ENCODE peak calls at places on chromosomes 5 and 9, in six cellular contexts. I, S, E, H, J and X are unnamed samples.

GRCh38 chr5:83547156-83547555 is 75.6 kb downstream of the VCAN start:
- DNase-seq in I (no peak), S (no peak), E (no peak), H (peak; percentile 11), J (no peak), X (no peak)

GRCh38 chr9:83449981-83450380 is 88.2 kb downstream of the FRMD3 start:
- DNase-seq in I (no peak), S (no peak), E (no peak), H (no peak), J (no peak), X (no peak)

GRCh38 chr9:127658431-127658830 is 46.4 kb downstream of the STXBP1 start:
- DNase-seq in I (no peak), S (no peak), E (no peak), H (no peak), J (no peak), X (no peak)

GRCh38 chr5:148374693-148375360 is 8.9 kb upstream of the FBXO38 start:
- DNase-seq in I (no peak), S (peak; percentile 19), E (peak; percentile 64), H (peak; percentile 68), J (peak; percentile 69), X (peak; percentile 20)

GRCh38 chr9:137128158-137129088 is 10.5 kb upstream of the GRIN1 start:
- DNase-seq in I (no peak), S (no peak), E (no peak), H (no peak), J (no peak), X (no peak)

GRCh38 chr5:56596154-56596553 is 219.2 kb upstream of the MAP3K1 start:
- DNase-seq in I (no peak), S (no peak), E (no peak), H (no peak), J (no peak), X (no peak)

GRCh38 chr5:1479581-1480188 is 34.4 kb upstream of the SLC6A3 start:
- DNase-seq in I (no peak), S (peak; percentile 58), E (no peak), H (no peak), J (peak; percentile 77), X (peak; percentile 34)

GRCh38 chr5:139852696-139853095 is 57.1 kb downstream of the PSD2 start:
- DNase-seq in I (no peak), S (no peak), E (no peak), H (no peak), J (no peak), X (no peak)

GRCh38 chr5:175746851-175747250 is 89.0 kb downstream of the HRH2 start:
- DNase-seq in I (no peak), S (no peak), E (no peak), H (peak; percentile 8), J (peak; percentile 5), X (no peak)

GRCh38 chr5:35129276-35129675 is 81.5 kb upstream of the AGXT2 start:
- DNase-seq in I (no peak), S (no peak), E (no peak), H (peak; percentile 76), J (peak; percentile 95), X (no peak)

GRCh38 chr5:72079288-72079687 is 28.0 kb upstream of the MAP1B start:
- DNase-seq in I (no peak), S (peak; percentile 73), E (peak; percentile 11), H (no peak), J (no peak), X (peak; percentile 8)

GRCh38 chr5:10591946-10592345 is 28.1 kb downstream of the ANKRD33B start:
- DNase-seq in I (no peak), S (no peak), E (no peak), H (no peak), J (peak; percentile 39), X (no peak)

GRCh38 chr9:126650830-126651341 is 37.2 kb downstream of the LMX1B start:
- DNase-seq in I (no peak), S (no peak), E (no peak), H (no peak), J (no peak), X (no peak)

GRCh38 chr9:134053941-134054761 is 13.7 kb downstream of the BRD3 start:
- DNase-seq in I (no peak), S (peak; percentile 19), E (no peak), H (no peak), J (no peak), X (no peak)

GRCh38 chr9:110266786-110267185 is 10.5 kb upstream of the TXN start:
- DNase-seq in I (no peak), S (no peak), E (no peak), H (no peak), J (no peak), X (no peak)

GRCh38 chr5:73117088-73117755 is 3.2 kb upstream of the TMEM171 start:
- DNase-seq in I (no peak), S (no peak), E (no peak), H (no peak), J (no peak), X (no peak)

GRCh38 chr9:35111006-35111933 is 4.4 kb downstream of the ATOSB start:
- DNase-seq in I (peak; percentile 98), S (peak; percentile 97), E (peak; percentile 92), H (peak; percentile 98), J (peak; percentile 99), X (peak; percentile 88)

GRCh38 chr5:95962785-95963184 is 1.1 kb upstream of the ELL2 start:
- DNase-seq in I (no peak), S (no peak), E (peak; percentile 60), H (no peak), J (no peak), X (no peak)

GRCh38 chr5:173736374-173736773 is 119.9 kb upstream of the BOD1 start:
- DNase-seq in I (no peak), S (no peak), E (peak; percentile 63), H (no peak), J (no peak), X (no peak)

GRCh38 chr5:170554566-170555267 is 50.9 kb downstream of the KCNIP1 start:
- DNase-seq in I (no peak), S (no peak), E (no peak), H (no peak), J (no peak), X (no peak)

GRCh38 chr5:103258368-103258956 is at the start of gene MACIR:
- DNase-seq in I (peak; percentile 95), S (peak; percentile 99), E (peak; percentile 99), H (peak; percentile 97), J (peak; percentile 94), X (peak; percentile 93)
- TF ChIP-seq CTCF in I (no peak), S (no peak), E (no peak), H (peak; percentile 8), J (no peak), X (no peak)

GRCh38 chr9:109097156-109097555 is 22.6 kb downstream of the TMEM245 start:
- DNase-seq in I (no peak), S (no peak), E (no peak), H (no peak), J (no peak), X (no peak)

GRCh38 chr9:109098960-109099308 is 20.8 kb downstream of the TMEM245 start:
- DNase-seq in I (no peak), S (no peak), E (no peak), H (no peak), J (peak; percentile 31), X (no peak)

GRCh38 chr9:109100543-109101201 is 19.1 kb downstream of the TMEM245 start:
- DNase-seq in I (no peak), S (no peak), E (no peak), H (no peak), J (no peak), X (no peak)

GRCh38 chr9:109101202-109101595 is 18.5 kb downstream of the TMEM245 start:
- DNase-seq in I (no peak), S (no peak), E (no peak), H (no peak), J (no peak), X (no peak)

GRCh38 chr9:109098221-109098959 is 21.4 kb downstream of the TMEM245 start:
- DNase-seq in I (no peak), S (no peak), E (no peak), H (peak; percentile 81), J (peak; percentile 85), X (no peak)
- TF ChIP-seq CTCF in I (peak; percentile 16), S (no peak), E (no peak), H (peak; percentile 66), J (peak; percentile 47), X (peak; percentile 32)

GRCh38 chr5:126370796-126371718 is 52.2 kb upstream of the GRAMD2B start:
- DNase-seq in I (no peak), S (no peak), E (peak; percentile 69), H (peak; percentile 66), J (peak; percentile 61), X (no peak)
- TF ChIP-seq CTCF in I (no peak), S (no peak), E (peak; percentile 40), H (no peak), J (no peak), X (peak; percentile 17)

GRCh38 chr9:106023455-106023854 is 329.1 kb downstream of the TMEM38B start:
- DNase-seq in I (no peak), S (no peak), E (no peak), H (no peak), J (no peak), X (no peak)

GRCh38 chr9:106019702-106020101 is 325.4 kb downstream of the TMEM38B start:
- DNase-seq in I (no peak), S (no peak), E (no peak), H (no peak), J (no peak), X (peak; percentile 9)

DNA sequence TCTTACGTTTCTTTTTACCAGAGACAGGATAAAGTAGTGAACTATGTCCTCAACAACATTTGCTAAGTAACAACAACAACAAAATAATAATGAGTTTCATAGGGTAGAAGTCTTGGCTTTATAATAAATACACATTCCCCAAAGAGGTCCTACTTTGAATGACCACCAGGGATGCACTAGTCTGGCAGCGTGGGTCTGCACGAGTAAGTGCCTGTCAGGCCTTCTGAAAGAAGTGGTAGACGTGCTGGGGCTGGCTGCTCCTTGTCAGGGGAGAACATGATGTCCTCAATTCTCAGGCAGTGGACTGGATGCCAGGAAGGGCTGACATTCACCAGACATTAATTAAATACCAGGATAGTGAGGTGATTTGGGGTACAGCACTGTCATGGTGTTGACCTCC is 331.1 kb downstream of the TMEM38B start:
- DNase-seq in I (no peak), S (no peak), E (no peak), H (no peak), J (no peak), X (no peak)
- TF ChIP-seq CTCF in I (no peak), S (peak; percentile 32), E (no peak), H (no peak), J (no peak), X (no peak)

DNA sequence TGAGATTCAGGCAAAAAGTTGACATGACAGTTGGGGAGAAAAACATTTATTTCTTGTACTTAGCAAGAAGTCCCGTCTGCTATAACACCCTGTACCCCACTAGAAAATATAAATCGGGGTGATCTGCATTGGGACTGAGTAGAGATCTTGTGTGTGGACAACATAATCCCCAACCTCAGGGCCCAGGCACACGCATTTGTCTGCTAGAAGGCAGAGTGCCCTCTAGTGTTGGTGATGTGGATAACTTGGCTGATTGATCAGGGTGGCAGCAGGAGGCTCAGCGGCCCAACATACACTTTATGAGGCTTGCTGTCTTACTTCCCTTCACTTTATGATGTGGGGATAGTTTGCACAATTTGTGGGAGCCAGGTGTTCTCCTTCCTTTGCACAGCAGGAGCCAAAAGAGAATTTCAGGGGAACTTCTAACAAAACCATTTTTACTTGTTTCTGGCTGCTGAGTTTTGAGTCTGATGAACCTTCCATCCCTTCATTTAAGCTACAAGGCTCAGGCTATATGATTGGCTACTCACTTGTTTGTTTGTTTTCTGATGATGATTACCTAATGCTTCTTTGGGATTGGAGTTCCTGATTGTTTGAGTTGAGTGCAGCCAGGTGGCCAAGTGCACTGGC is 263.2 kb downstream of the DMAC1 start:
- DNase-seq in I (no peak), S (peak; percentile 45), E (peak; percentile 38), H (no peak), J (peak; percentile 66), X (peak; percentile 27)
- TF ChIP-seq CTCF in I (peak; percentile 52), S (peak; percentile 71), E (peak; percentile 37), H (peak; percentile 76), J (peak; percentile 82), X (peak; percentile 71)